ENCODE peak calls at places on chromosomes 16 and 17, in six cellular contexts. L, D, V, R, A and T are unnamed samples.
A peak's percentile ranks its signal among the peaks of the same experiment; 100 is the strongest.

GRCh38 chr17:77097772-77098171 is 43.0 kb upstream of the SEC14L1 start:
- DNase-seq in V (no peak), A (no peak), R (no peak), D (no peak), L (no peak), T (no peak)

GRCh38 chr17:81944858-81945257 is 2.2 kb downstream of the MYADML2 start:
- DNase-seq in L (no peak), V (no peak), A (no peak), R (no peak), D (no peak), T (no peak)

GRCh38 chr16:82146957-82147356 is 23.1 kb downstream of the MPHOSPH6 start:
- DNase-seq in D (no peak), L (no peak), R (no peak), V (no peak), A (peak; percentile 19), T (no peak)

GRCh38 chr17:63950940-63951907 is 19.1 kb upstream of the CD79B start:
- DNase-seq in V (peak; percentile 88), R (peak; percentile 45), D (no peak), L (peak; percentile 64), A (peak; percentile 62), T (peak; percentile 66)

GRCh38 chr16:78437352-78437968 is 338.0 kb downstream of the WWOX start:
- DNase-seq in D (no peak), L (peak; percentile 35), A (peak; percentile 38), R (peak; percentile 80), V (peak; percentile 57), T (peak; percentile 23)

GRCh38 chr16:64469906-64470702 is 651.8 kb downstream of the CDH11 start:
- DNase-seq in R (no peak), L (no peak), A (no peak), V (no peak), D (no peak), T (no peak)

GRCh38 chr17:13593757-13594156 is 8.0 kb downstream of the HS3ST3A1 start:
- DNase-seq in V (no peak), A (peak; percentile 7), R (no peak), D (no peak), L (no peak), T (no peak)

GRCh38 chr17:48219605-48220004 is 112.0 kb downstream of the SNX11 start:
- DNase-seq in L (no peak), D (no peak), R (peak; percentile 34), V (no peak), A (no peak), T (no peak)

GRCh38 chr17:73954981-73955380 is 248.5 kb upstream of the RPL38 start:
- DNase-seq in A (no peak), L (no peak), D (no peak), V (no peak), R (no peak), T (no peak)

GRCh38 chr17:6286239-6286638 is 148.7 kb downstream of the AIPL1 start:
- DNase-seq in A (peak; percentile 4), R (peak; percentile 37), D (no peak), L (no peak), V (peak; percentile 66), T (no peak)

GRCh38 chr16:2237552-2238395 is 1.5 kb downstream of the DNASE1L2 start:
- DNase-seq in V (peak; percentile 68), A (no peak), D (no peak), L (no peak), R (no peak), T (no peak)

GRCh38 chr17:79837888-79838540 is 1.2 kb downstream of the CBX4 start:
- DNase-seq in A (no peak), D (no peak), R (no peak), V (no peak), L (no peak), T (no peak)

GRCh38 chr16:31869511-31870201 is 4.0 kb upstream of the ZNF267 start:
- DNase-seq in A (no peak), V (no peak), R (no peak), D (peak; percentile 63), L (no peak), T (no peak)

GRCh38 chr17:63293310-63293709 is 152.8 kb downstream of the CYB561 start:
- DNase-seq in D (no peak), A (no peak), L (no peak), V (no peak), R (no peak), T (no peak)

GRCh38 chr17:14198013-14198412 is 38.6 kb downstream of the CDRT15 start:
- DNase-seq in A (no peak), L (no peak), V (no peak), R (no peak), D (no peak), T (no peak)

GRCh38 chr17:28745052-28745776 is 1.4 kb downstream of the TRAF4 start:
- DNase-seq in V (peak; percentile 65), A (peak; percentile 90), L (no peak), D (no peak), R (peak; percentile 51), T (no peak)

GRCh38 chr17:41396340-41396739 is 1.1 kb downstream of the KRT31 start:
- DNase-seq in A (no peak), V (no peak), L (no peak), R (no peak), D (no peak), T (no peak)

GRCh38 chr17:71809537-71809936 is 311.3 kb upstream of the SOX9 start:
- DNase-seq in A (no peak), D (no peak), R (no peak), L (no peak), V (no peak), T (no peak)

GRCh38 chr16:53745753-53746258 is 41.9 kb downstream of the FTO start:
- DNase-seq in A (no peak), D (no peak), R (peak; percentile 17), L (no peak), V (no peak), T (no peak)

GRCh38 chr17:77190561-77190960 is 49.8 kb downstream of the SEC14L1 start:
- DNase-seq in A (no peak), D (no peak), L (no peak), R (no peak), V (no peak), T (no peak)

GRCh38 chr17:9291912-9292562 is 270.7 kb downstream of the NTN1 start:
- DNase-seq in D (no peak), A (peak; percentile 8), V (peak; percentile 66), L (peak; percentile 39), R (peak; percentile 30), T (peak; percentile 46)

GRCh38 chr16:29808219-29808900 is 2.0 kb downstream of the MAZ start:
- DNase-seq in D (no peak), R (no peak), V (no peak), L (no peak), A (no peak), T (no peak)

GRCh38 chr16:29809031-29809747 is 2.8 kb upstream of the PRRT2 start:
- DNase-seq in R (no peak), D (no peak), L (no peak), A (no peak), V (no peak), T (no peak)

GRCh38 chr16:29806096-29806579 is at the start of gene MAZ:
- DNase-seq in V (no peak), A (no peak), L (no peak), R (peak; percentile 81), D (no peak), T (no peak)

GRCh38 chr16:29806641-29807425 is 504 bp downstream of the MAZ start:
- DNase-seq in R (peak; percentile 61), L (no peak), D (no peak), V (peak; percentile 79), A (peak; percentile 76), T (no peak)

GRCh38 chr16:29807426-29808218 is 1.3 kb downstream of the MAZ start:
- DNase-seq in D (no peak), A (peak; percentile 81), V (peak; percentile 81), R (peak; percentile 42), L (peak; percentile 69), T (no peak)
- TF ChIP-seq POLR2A in D (peak; percentile 88), A (no peak), V (no peak), R (peak; percentile 83), L (peak; percentile 71), T (peak; percentile 69)

GRCh38 chr16:88446736-88447135 is 6.3 kb upstream of the ZFPM1 start:
- DNase-seq in A (no peak), D (no peak), V (no peak), L (no peak), R (no peak), T (no peak)

GRCh38 chr16:88448461-88449266 is 4.4 kb upstream of the ZFPM1 start:
- DNase-seq in V (no peak), L (no peak), R (no peak), A (no peak), D (no peak), T (no peak)

GRCh38 chr16:88449267-88449561 is 3.9 kb upstream of the ZFPM1 start:
- DNase-seq in D (no peak), L (no peak), V (no peak), A (no peak), R (no peak), T (no peak)

GRCh38 chr16:88446061-88446460 is 7.0 kb upstream of the ZFPM1 start:
- DNase-seq in D (no peak), A (no peak), V (no peak), L (no peak), R (no peak), T (no peak)

GRCh38 chr16:88447881-88448280 is 5.2 kb upstream of the ZFPM1 start:
- DNase-seq in L (no peak), D (no peak), R (no peak), A (no peak), V (no peak), T (no peak)
- TF ChIP-seq TAF1 in L (no peak), D (no peak), R (no peak), A (no peak), V (no peak), T (no peak)

DNA sequence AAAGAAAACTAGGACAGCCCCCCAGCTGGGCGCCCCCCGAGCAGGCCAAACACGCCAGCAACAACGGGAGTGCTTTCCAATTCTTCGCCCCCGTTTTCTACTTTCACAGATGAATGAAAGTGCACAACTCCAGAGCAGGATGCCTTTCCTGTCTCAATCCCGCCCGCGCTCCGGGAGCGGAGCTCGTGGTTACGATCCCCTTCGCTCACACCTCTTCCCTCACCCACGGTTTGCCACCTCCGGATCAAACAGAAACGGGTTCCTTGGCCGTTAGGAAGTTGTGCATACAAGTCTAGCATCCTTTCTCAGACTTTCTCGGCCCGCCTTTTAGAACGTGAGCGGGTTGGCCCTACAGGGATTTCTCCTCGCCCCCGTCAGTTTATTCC is 658 bp downstream of the SKA2 start:
- DNase-seq in A (peak; percentile 41), L (no peak), V (peak; percentile 70), D (no peak), R (peak; percentile 25), T (no peak)
- TF ChIP-seq POLR2AphosphoS5 in A (no peak), L (no peak), V (peak; percentile 79), D (no peak), R (no peak), T (no peak)

DNA sequence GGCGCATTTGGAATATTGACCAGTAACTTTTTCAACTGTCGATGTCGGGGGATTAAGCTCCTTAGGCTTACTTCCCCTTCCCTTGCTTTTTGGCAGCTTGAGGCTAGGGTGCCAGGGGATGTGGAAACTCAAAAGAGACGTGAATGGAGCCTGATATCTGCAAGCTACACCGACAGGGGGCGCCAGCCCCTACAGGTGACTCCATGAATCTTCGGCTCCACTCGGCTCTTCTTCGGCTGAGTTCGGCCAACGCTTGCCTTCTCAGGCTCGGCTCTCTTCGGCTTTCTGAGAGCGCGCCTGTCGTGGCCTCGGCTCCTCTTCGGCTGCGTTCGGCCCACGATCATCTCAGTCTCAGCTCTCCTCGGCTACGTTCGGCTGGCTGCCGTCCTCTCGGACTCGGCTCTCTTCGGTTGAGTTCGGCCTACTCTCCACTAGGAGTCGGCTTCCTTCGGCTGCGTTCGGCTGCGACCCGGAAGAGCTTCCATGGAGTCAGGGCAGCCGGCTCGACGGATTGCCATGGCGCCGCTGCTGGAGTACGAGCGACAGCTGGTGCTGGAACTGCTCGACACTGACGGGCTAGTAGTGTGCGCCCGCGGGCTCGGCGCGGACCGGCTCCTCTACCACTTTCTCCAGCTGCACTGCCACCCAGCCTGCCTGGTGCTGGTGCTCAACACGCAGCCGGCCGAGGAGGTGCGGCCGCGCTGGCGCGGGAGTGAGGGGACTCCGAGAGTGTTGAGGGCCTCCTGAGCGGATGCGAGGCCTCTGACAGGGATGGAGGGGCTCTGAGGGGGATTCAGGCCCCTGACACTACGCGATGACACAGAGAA is at the start of gene ERCC4:
- DNase-seq in V (peak; percentile 99), L (peak; percentile 86), R (peak; percentile 97), A (peak; percentile 100), D (peak; percentile 96), T (peak; percentile 88)
- TF ChIP-seq POLR2A in V (no peak), L (peak; percentile 84), R (peak; percentile 91), A (peak; percentile 92), D (peak; percentile 97), T (peak; percentile 90)